ENCODE peak calls at places on chromosome 1, in six cellular contexts. Z is GM12878, B is H1, G is HCT116, N is K562, T is HepG2. Y is an unnamed sample.

GRCh38 chr1:44326066-44326701 is 28.9 kb downstream of the ERI3 start:
- DNase-seq in Z (no peak), B (no peak), G (no peak), N (no peak), T (no peak), Y (no peak)

GRCh38 chr1:94095112-94095637 is 25.8 kb downstream of the ABCA4 start:
- DNase-seq in Z (no peak), B (no peak), G (no peak), N (no peak), T (no peak), Y (no peak)

GRCh38 chr1:16338961-16339360 is 13.3 kb downstream of the FBXO42 start:
- DNase-seq in Z (no peak), B (no peak), G (no peak), N (no peak), T (no peak), Y (no peak)

GRCh38 chr1:226691257-226691656 is 47.8 kb downstream of the ITPKB start:
- DNase-seq in Z (no peak), B (no peak), G (no peak), N (no peak), T (no peak), Y (no peak)

GRCh38 chr1:4425892-4426291 is 228.5 kb upstream of the AJAP1 start:
- DNase-seq in Z (no peak), B (no peak), G (no peak), N (peak), T (no peak), Y (peak)

GRCh38 chr1:70877343-70877742 is 170.3 kb downstream of the PTGER3 start:
- DNase-seq in Z (no peak), B (no peak), G (no peak), N (peak), T (no peak), Y (no peak)

GRCh38 chr1:175788586-175789252 is 45.3 kb upstream of the TNR start:
- DNase-seq in Z (no peak), B (no peak), G (no peak), N (no peak), T (no peak), Y (no peak)

GRCh38 chr1:25568834-25569598 is 25.6 kb downstream of the LDLRAP1 start:
- DNase-seq in Z (no peak), B (no peak), G (peak), N (peak), T (peak), Y (no peak)

GRCh38 chr1:214416417-214417212 is 134.8 kb downstream of the PTPN14 start:
- DNase-seq in Z (no peak), B (no peak), G (no peak), N (no peak), T (no peak), Y (no peak)

GRCh38 chr1:101309334-101310221 is 72.8 kb downstream of the S1PR1 start:
- DNase-seq in Z (no peak), B (no peak), G (no peak), N (peak), T (peak), Y (peak)

GRCh38 chr1:203592728-203593127 is 33.9 kb upstream of the ATP2B4 start:
- DNase-seq in Z (no peak), B (no peak), G (no peak), N (no peak), T (no peak), Y (no peak)

GRCh38 chr1:31579374-31579773 is 3.1 kb downstream of the TINAGL1 start:
- DNase-seq in Z (no peak), B (no peak), G (no peak), N (no peak), T (no peak), Y (no peak)

GRCh38 chr1:19969898-19970660 is 9.3 kb downstream of the PLA2G2A start:
- DNase-seq in Z (no peak), B (no peak), G (no peak), N (no peak), T (no peak), Y (no peak)

GRCh38 chr1:31073044-31073443 is 7.5 kb upstream of the PUM1 start:
- DNase-seq in Z (no peak), B (no peak), G (no peak), N (no peak), T (no peak), Y (no peak)

GRCh38 chr1:200891774-200892157 is 2.9 kb upstream of the INAVA start:
- DNase-seq in Z (no peak), B (no peak), G (no peak), N (no peak), T (peak), Y (peak)

GRCh38 chr1:82923957-82924356 is 1075.0 kb downstream of the TTLL7 start:
- DNase-seq in Z (no peak), B (no peak), G (no peak), N (no peak), T (no peak), Y (no peak)

GRCh38 chr1:58157281-58157680 is 389.2 kb downstream of the OMA1 start:
- DNase-seq in Z (no peak), B (no peak), G (no peak), N (no peak), T (no peak), Y (no peak)

GRCh38 chr1:225896937-225897549 is 8.1 kb upstream of the LEFTY1 start:
- DNase-seq in Z (peak), B (no peak), G (peak), N (no peak), T (peak), Y (no peak)

DNA sequence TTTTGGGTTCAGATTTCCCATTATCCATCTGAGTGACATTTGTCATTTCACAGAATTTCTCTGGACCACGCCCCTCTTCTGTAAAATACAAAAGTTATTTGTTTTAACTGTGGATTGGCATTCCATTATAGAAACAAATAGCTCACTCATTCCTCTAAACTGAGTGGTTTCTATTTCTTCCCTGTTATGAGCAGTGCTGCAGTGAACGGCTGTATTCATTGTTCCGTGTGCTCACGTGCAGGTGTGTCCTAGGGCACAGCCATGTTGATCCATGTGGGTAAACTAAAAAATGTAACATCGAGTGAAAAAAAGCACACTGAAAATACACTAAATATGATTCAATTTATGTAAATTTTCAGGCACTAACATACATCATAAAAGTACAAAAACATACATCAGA is 27.0 kb upstream of the IL12RB2 start:
- DNase-seq in Z (no peak), B (no peak), G (no peak), N (no peak), T (no peak), Y (no peak)
- TF ChIP-seq ZNF274 in Z (no peak), B (no peak), G (no peak), N (no peak), T (no peak), Y (no peak)

GRCh38 chr1:23577056-23577985 is 18.0 kb upstream of the ID3 start:
- DNase-seq in Z (peak), B (no peak), G (no peak), N (peak), T (peak), Y (no peak)
- H3K9ac ChIP-seq in Z (peak), B (no peak), G (peak), N (no peak), T (peak), Y (peak)

DNA sequence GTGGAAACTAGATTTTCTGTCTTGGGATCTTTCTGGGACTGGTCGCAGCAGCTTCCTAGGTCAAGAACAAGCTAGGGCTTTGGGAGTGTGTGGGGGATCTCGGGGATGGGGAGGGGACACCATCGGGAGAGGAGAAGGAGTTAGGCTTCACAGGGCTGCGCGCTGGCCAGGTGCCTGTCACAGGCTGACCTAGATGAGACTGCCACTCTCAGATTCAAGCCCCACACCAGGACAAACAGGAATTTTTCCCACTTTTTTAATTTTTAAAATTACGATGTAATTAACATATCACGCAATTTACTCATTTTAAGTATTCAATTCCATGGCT is 180.6 kb downstream of the CAMTA1 start:
- DNase-seq in Z (no peak), B (no peak), G (no peak), N (no peak), T (no peak), Y (no peak)
- H3K4me3 ChIP-seq in Z (no peak), B (no peak), G (no peak), N (no peak), T (no peak), Y (no peak)

DNA sequence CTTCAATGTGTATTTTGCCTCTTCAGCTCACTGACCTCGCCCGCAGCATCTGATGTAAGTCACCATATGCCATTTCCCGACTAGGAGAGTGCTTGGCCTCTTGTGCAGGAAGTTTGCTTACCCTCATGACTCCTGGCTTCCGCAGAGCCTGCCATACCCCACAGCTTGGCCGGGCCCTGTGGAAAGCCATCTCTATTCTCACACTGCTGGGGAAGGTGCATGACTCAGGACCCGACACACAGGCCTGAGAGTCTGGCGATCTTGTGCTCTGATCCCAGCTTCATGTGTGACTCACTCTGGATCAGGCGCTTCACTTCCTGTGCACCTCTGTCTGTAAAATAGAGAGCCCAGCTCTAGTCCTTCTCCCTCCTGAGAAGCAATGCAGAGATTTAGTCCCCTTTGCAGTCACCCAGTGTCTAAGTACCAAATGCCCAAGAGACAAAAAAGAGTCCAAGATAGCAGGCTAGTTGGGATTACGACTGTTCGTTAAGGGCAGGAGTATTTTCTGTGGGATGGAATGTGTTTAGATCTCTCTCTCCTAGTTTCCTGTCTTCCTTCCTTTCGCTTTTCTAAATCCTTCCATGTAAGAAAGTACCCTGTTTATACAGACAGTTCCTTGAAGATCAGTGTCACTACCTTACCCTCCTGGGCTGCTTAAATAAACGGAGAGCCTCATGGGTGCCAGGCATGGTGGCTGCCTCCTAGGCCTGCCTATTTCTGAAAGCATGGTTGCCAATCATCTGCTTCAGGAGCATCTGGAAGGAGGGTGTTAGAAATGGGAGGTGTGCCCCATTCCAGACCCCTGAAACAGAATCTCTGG is 62.8 kb upstream of the KIF26B start:
- DNase-seq in Z (no peak), B (no peak), G (peak), N (peak), T (peak), Y (no peak)
- TF ChIP-seq ZNF274 in Z (no peak), B (no peak), G (no peak), N (no peak), T (no peak), Y (no peak)

GRCh38 chr1:54499097-54500029 is 48.7 kb upstream of the ACOT11 start:
- DNase-seq in Z (no peak), B (no peak), G (no peak), N (peak), T (no peak), Y (no peak)
- H3K9ac ChIP-seq in Z (no peak), B (no peak), G (peak), N (peak), T (no peak), Y (peak)

DNA sequence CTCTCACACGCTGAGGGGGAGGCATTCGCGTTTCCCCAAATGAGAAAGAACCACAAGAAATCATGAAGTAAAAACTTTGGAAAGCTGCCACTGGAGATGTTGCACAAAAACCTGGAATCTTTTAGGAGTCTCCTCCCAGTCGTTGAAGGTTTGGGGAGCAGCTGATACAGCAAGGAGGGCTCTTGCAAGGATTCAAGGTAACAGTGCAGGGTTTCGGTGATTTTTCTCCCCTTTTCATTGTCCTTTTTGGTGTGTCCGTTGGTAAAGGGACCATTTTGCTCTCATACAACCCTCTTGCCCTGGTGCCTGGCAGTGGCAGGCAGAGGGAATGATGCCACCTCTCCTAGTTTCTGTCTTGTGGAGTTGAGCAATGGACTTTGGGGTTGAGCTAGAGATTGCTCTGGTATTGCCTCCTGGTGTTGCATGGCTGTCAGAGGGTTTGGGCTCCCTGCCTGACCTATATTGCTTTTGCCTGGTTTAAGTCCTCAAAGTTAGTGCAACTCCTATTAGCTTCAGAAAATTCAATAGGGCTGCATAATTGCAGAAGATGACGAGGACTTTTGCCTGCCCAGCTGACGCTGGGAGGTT is 872 bp downstream of the BRINP2 start:
- DNase-seq in Z (no peak), B (no peak), G (no peak), N (no peak), T (no peak), Y (no peak)
- H3K4me3 ChIP-seq in Z (no peak), B (peak), G (no peak), N (no peak), T (no peak), Y (peak)

GRCh38 chr1:234731371-234732085 is 121.5 kb upstream of the IRF2BP2 start:
- DNase-seq in Z (peak), B (no peak), G (peak), N (no peak), T (peak), Y (no peak)

GRCh38 chr1:234734412-234734835 is 124.4 kb upstream of the IRF2BP2 start:
- DNase-seq in Z (no peak), B (no peak), G (no peak), N (no peak), T (no peak), Y (no peak)

GRCh38 chr1:234733427-234733826 is 123.4 kb upstream of the IRF2BP2 start:
- DNase-seq in Z (no peak), B (no peak), G (no peak), N (no peak), T (no peak), Y (no peak)

GRCh38 chr1:234732260-234732659 is 122.3 kb upstream of the IRF2BP2 start:
- DNase-seq in Z (no peak), B (no peak), G (no peak), N (no peak), T (no peak), Y (no peak)

DNA sequence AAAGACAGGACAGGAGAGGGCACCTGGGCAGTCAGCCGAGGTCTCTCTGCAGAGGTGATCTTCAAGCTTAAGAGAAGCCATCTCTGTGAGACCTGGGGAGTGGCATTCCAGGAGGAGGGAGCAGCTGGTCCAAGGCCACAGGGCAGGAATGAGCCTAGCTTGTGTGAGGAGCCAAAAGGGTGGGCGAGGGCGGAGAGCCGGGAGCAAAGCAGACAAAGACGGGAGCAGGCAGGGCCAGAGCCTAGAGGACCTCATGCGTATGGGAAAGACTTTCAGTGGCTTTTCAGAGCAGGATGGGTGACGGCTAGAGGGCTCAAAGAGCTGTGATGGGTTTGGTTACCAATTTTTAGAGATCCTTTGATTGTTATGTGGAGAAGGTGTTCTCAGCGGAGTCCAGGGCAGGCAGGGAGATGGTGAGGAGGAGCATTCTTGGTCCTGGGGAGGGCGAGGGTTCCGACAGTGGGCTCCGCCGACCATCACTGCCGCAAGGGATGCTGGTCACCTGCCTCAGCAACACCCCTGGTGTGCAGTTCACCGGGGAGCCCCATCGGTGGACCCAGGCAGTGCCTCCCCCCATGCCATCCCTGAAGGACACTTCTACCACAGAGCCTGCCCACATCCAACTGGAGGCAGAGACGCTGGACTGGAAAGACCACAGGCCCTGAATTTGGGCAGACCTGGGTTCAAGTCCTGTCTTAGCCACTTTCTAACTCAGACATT is 122.9 kb upstream of the IRF2BP2 start:
- DNase-seq in Z (no peak), B (no peak), G (no peak), N (no peak), T (no peak), Y (no peak)
- TF ChIP-seq ZNF274 in Z (no peak), B (no peak), G (no peak), N (no peak), T (no peak), Y (no peak)

GRCh38 chr1:68615303-68615702 is 118.4 kb upstream of the DEPDC1 start:
- DNase-seq in Z (no peak), B (no peak), G (no peak), N (no peak), T (no peak), Y (no peak)
- H3K9ac ChIP-seq in Z (no peak), B (no peak), G (no peak), N (no peak), T (no peak), Y (no peak)

GRCh38 chr1:210373878-210374599 is 45.3 kb downstream of the HHAT start:
- DNase-seq in Z (peak), B (peak), G (peak), N (peak), T (peak), Y (peak)
- H3K4me3 ChIP-seq in Z (no peak), B (peak), G (no peak), N (no peak), T (peak), Y (no peak)